ENCODE peak calls at places on chromosomes 1 and 21, in four cellular contexts. One of them, this sample, is unnamed.

GRCh38 chr1:186722711-186723309 is 42.6 kb upstream of the PTGS2 start:
- DNase-seq in T-helper 1 cell: no peak
- DNase-seq in AG09309: peak; percentile 5
- DNase-seq in NT2/D1: peak; percentile 69
- DNase-seq in this sample: peak; percentile 55

GRCh38 chr1:19081218-19081893 is 124.9 kb upstream of the IFFO2 start:
- DNase-seq in NT2/D1: no peak
- DNase-seq in AG09309: no peak
- DNase-seq in T-helper 1 cell: no peak
- DNase-seq in this sample: no peak

GRCh38 chr1:234106032-234106431 is 201.6 kb downstream of the SLC35F3 start:
- DNase-seq in NT2/D1: no peak
- DNase-seq in AG09309: no peak
- DNase-seq in T-helper 1 cell: no peak
- DNase-seq in this sample: no peak

GRCh38 chr1:174217787-174218574 is 58.7 kb downstream of the RABGAP1L start:
- DNase-seq in AG09309: no peak
- DNase-seq in T-helper 1 cell: no peak
- DNase-seq in NT2/D1: peak; percentile 30
- DNase-seq in this sample: no peak

GRCh38 chr1:51294566-51295184 is 35.7 kb downstream of the TTC39A start:
- DNase-seq in T-helper 1 cell: no peak
- DNase-seq in NT2/D1: no peak
- DNase-seq in AG09309: no peak
- DNase-seq in this sample: no peak

GRCh38 chr1:8061673-8062386 is 35.7 kb upstream of the ERRFI1 start:
- DNase-seq in NT2/D1: no peak
- DNase-seq in T-helper 1 cell: no peak
- DNase-seq in AG09309: no peak
- DNase-seq in this sample: peak; percentile 25

GRCh38 chr1:22712502-22713271 is 2.0 kb downstream of the EPHB2 start:
- DNase-seq in NT2/D1: no peak
- DNase-seq in AG09309: no peak
- DNase-seq in T-helper 1 cell: no peak
- DNase-seq in this sample: peak; percentile 55

GRCh38 chr1:111735858-111736544 is 3.2 kb downstream of the INKA2 start:
- DNase-seq in AG09309: no peak
- DNase-seq in T-helper 1 cell: no peak
- DNase-seq in NT2/D1: no peak
- DNase-seq in this sample: no peak

GRCh38 chr1:193581338-193581737 is 394.9 kb upstream of the B3GALT2 start:
- DNase-seq in AG09309: no peak
- DNase-seq in T-helper 1 cell: no peak
- DNase-seq in NT2/D1: no peak
- DNase-seq in this sample: no peak

GRCh38 chr1:185281245-185281644 is 35.8 kb downstream of the IVNS1ABP start:
- DNase-seq in T-helper 1 cell: no peak
- DNase-seq in AG09309: no peak
- DNase-seq in NT2/D1: no peak
- DNase-seq in this sample: no peak

GRCh38 chr1:30627994-30628393 is 95.4 kb downstream of the MATN1 start:
- DNase-seq in T-helper 1 cell: no peak
- DNase-seq in NT2/D1: no peak
- DNase-seq in AG09309: no peak
- DNase-seq in this sample: no peak

GRCh38 chr1:76959581-76959980 is 92.3 kb downstream of the ST6GALNAC5 start:
- DNase-seq in AG09309: no peak
- DNase-seq in T-helper 1 cell: no peak
- DNase-seq in NT2/D1: no peak
- DNase-seq in this sample: no peak

GRCh38 chr1:30604801-30605440 is 118.5 kb downstream of the MATN1 start:
- DNase-seq in NT2/D1: no peak
- DNase-seq in AG09309: no peak
- DNase-seq in T-helper 1 cell: no peak
- DNase-seq in this sample: no peak

GRCh38 chr1:39398278-39399010 is 93.0 kb upstream of the BMP8A start:
- DNase-seq in NT2/D1: peak; percentile 57
- DNase-seq in AG09309: peak; percentile 94
- DNase-seq in T-helper 1 cell: no peak
- DNase-seq in this sample: peak; percentile 96

GRCh38 chr1:67831850-67832513 is 1.3 kb downstream of the GNG12 start:
- DNase-seq in T-helper 1 cell: no peak
- DNase-seq in AG09309: peak; percentile 21
- DNase-seq in NT2/D1: no peak
- DNase-seq in this sample: peak; percentile 75

GRCh38 chr21:33373451-33373850 is 29.8 kb upstream of the IFNGR2 start:
- DNase-seq in NT2/D1: no peak
- DNase-seq in AG09309: no peak
- DNase-seq in T-helper 1 cell: no peak
- DNase-seq in this sample: no peak

GRCh38 chr1:150365945-150366344 is 2.0 kb downstream of the RPRD2 start:
- DNase-seq in AG09309: no peak
- DNase-seq in T-helper 1 cell: no peak
- DNase-seq in NT2/D1: no peak
- DNase-seq in this sample: no peak

GRCh38 chr1:203273869-203274602 is 31.3 kb upstream of the BTG2 start:
- DNase-seq in T-helper 1 cell: no peak
- DNase-seq in AG09309: no peak
- DNase-seq in NT2/D1: no peak
- DNase-seq in this sample: no peak

GRCh38 chr1:43448955-43449707 is 4.6 kb downstream of the HYI start:
- DNase-seq in AG09309: no peak
- DNase-seq in T-helper 1 cell: no peak
- DNase-seq in NT2/D1: no peak
- DNase-seq in this sample: no peak

GRCh38 chr1:236451796-236452373 is 57.8 kb downstream of the EDARADD start:
- DNase-seq in T-helper 1 cell: no peak
- DNase-seq in AG09309: no peak
- DNase-seq in NT2/D1: peak; percentile 27
- DNase-seq in this sample: no peak

GRCh38 chr1:48099011-48099550 is 101.9 kb upstream of the TRABD2B start:
- DNase-seq in T-helper 1 cell: no peak
- DNase-seq in NT2/D1: no peak
- DNase-seq in AG09309: no peak
- DNase-seq in this sample: no peak

GRCh38 chr1:155976062-155976912 is 2.1 kb downstream of the ARHGEF2 start:
- DNase-seq in AG09309: no peak
- DNase-seq in NT2/D1: peak; percentile 81
- DNase-seq in T-helper 1 cell: peak; percentile 26
- DNase-seq in this sample: peak; percentile 89

GRCh38 chr1:184296466-184297243 is 90.2 kb upstream of the C1orf21 start:
- DNase-seq in NT2/D1: no peak
- DNase-seq in AG09309: peak; percentile 87
- DNase-seq in T-helper 1 cell: no peak
- DNase-seq in this sample: no peak

GRCh38 chr21:34670220-34670961 is 1.6 kb downstream of the CLIC6 start:
- DNase-seq in T-helper 1 cell: no peak
- DNase-seq in NT2/D1: no peak
- DNase-seq in AG09309: no peak
- DNase-seq in this sample: no peak

GRCh38 chr1:243407284-243408018 is 151.6 kb downstream of the SDCCAG8 start:
- DNase-seq in T-helper 1 cell: no peak
- DNase-seq in AG09309: peak; percentile 32
- DNase-seq in NT2/D1: no peak
- DNase-seq in this sample: peak; percentile 7

GRCh38 chr1:158654570-158654969 is 31.9 kb downstream of the SPTA1 start:
- DNase-seq in AG09309: no peak
- DNase-seq in NT2/D1: no peak
- DNase-seq in T-helper 1 cell: no peak
- DNase-seq in this sample: no peak

GRCh38 chr1:223748773-223749733 is 36.7 kb downstream of the CAPN2 start:
- DNase-seq in NT2/D1: no peak
- DNase-seq in T-helper 1 cell: peak; percentile 27
- DNase-seq in AG09309: no peak
- DNase-seq in this sample: no peak

This sample was measured in RWPE1.